ENCODE peak calls at places on chromosomes 11 and 22, in seven cellular contexts. U is M059J; H is left lung; Q is stimulated activated CD4-positive, alpha-beta T cell treated with anti-CD3 and anti-CD28 coated beads, Interleukin-2, amount 100 ng/mL, for 24 hours; E is anterior cingulate cortex; B is GM12865; I is left cardiac atrium. O is an unnamed sample.

GRCh38 chr11:74620537-74620936 is 28.2 kb downstream of the POLD3 start:
- DNase-seq in U (no peak), H (no peak), Q (no peak), E (no peak), B (no peak), I (no peak), O (no peak)

GRCh38 chr11:13009476-13009920 is 382 bp downstream of the RASSF10 start:
- DNase-seq in U (no peak), H (peak), Q (no peak), E (no peak), B (no peak), I (peak), O (no peak)

GRCh38 chr11:11731311-11732083 is 109.7 kb upstream of the GALNT18 start:
- DNase-seq in U (peak), H (no peak), Q (no peak), E (peak), B (no peak), I (peak), O (no peak)

GRCh38 chr11:35682230-35683195 is 19.9 kb downstream of the TRIM44 start:
- DNase-seq in U (no peak), H (no peak), Q (no peak), E (no peak), B (no peak), I (no peak), O (no peak)

GRCh38 chr11:117861151-117862018 is 15.1 kb downstream of the FXYD6 start:
- DNase-seq in U (peak), H (no peak), Q (no peak), E (no peak), B (no peak), I (peak), O (no peak)

GRCh38 chr11:3823303-3823702 is 14.9 kb downstream of the PGAP2 start:
- DNase-seq in U (peak), H (no peak), Q (no peak), E (no peak), B (no peak), I (no peak), O (no peak)

GRCh38 chr11:132300283-132300682 is 929.9 kb downstream of the NTM start:
- DNase-seq in U (no peak), H (no peak), Q (no peak), E (no peak), B (peak), I (no peak), O (no peak)

GRCh38 chr22:44194569-44194968 is 13.8 kb downstream of the PARVG start:
- DNase-seq in U (no peak), H (no peak), Q (no peak), E (no peak), B (no peak), I (no peak), O (no peak)

GRCh38 chr11:134277176-134278001 is 1.2 kb downstream of the GLB1L3 start:
- DNase-seq in U (no peak), H (no peak), Q (no peak), E (no peak), B (no peak), I (no peak), O (no peak)

GRCh38 chr22:19051381-19051780 is 70.8 kb downstream of the DGCR2 start:
- DNase-seq in U (no peak), H (no peak), Q (no peak), E (no peak), B (no peak), I (peak), O (no peak)

GRCh38 chr11:108235192-108235591 is 12.3 kb downstream of the ATM start:
- DNase-seq in U (peak), H (no peak), Q (no peak), E (no peak), B (no peak), I (no peak), O (no peak)

GRCh38 chr22:38927033-38927789 is 30.2 kb upstream of the APOBEC3A start:
- DNase-seq in U (peak), H (peak), Q (peak), E (peak), B (peak), I (peak), O (peak)

GRCh38 chr11:353315-353857 is 15.9 kb upstream of the B4GALNT4 start:
- DNase-seq in U (peak), H (no peak), Q (no peak), E (peak), B (no peak), I (peak), O (no peak)

GRCh38 chr11:64409707-64410395 is 50.9 kb downstream of the RPS6KA4 start:
- DNase-seq in U (no peak), H (no peak), Q (no peak), E (no peak), B (no peak), I (no peak), O (peak)

GRCh38 chr22:45932066-45932465 is 44.9 kb downstream of the WNT7B start:
- DNase-seq in U (peak), H (no peak), Q (no peak), E (no peak), B (no peak), I (no peak), O (no peak)

GRCh38 chr11:79087238-79087956 is 353.4 kb downstream of the TENM4 start:
- DNase-seq in U (peak), H (no peak), Q (no peak), E (no peak), B (no peak), I (no peak), O (peak)

GRCh38 chr11:101759771-101760450 is 154.9 kb upstream of the CEP126 start:
- DNase-seq in U (peak), H (no peak), Q (no peak), E (no peak), B (no peak), I (no peak), O (no peak)

GRCh38 chr11:72840780-72841179 is 26.6 kb downstream of the ATG16L2 start:
- DNase-seq in U (peak), H (no peak), Q (no peak), E (no peak), B (no peak), I (no peak), O (no peak)

GRCh38 chr11:59145534-59145933 is 2.9 kb downstream of the FAM111A start:
- DNase-seq in U (peak), H (no peak), Q (no peak), E (no peak), B (no peak), I (no peak), O (no peak)

GRCh38 chr11:134224710-134225662 is 515 bp downstream of the VPS26B start:
- DNase-seq in U (peak), H (peak), Q (peak), E (peak), B (peak), I (peak), O (peak)

GRCh38 chr11:112377946-112378345 is 117.3 kb upstream of the PLET1 start:
- DNase-seq in U (no peak), H (no peak), Q (no peak), E (no peak), B (no peak), I (no peak), O (no peak)

GRCh38 chr11:113181094-113181493 is 133.3 kb upstream of the TTC12 start:
- DNase-seq in U (no peak), H (no peak), Q (no peak), E (no peak), B (no peak), I (no peak), O (no peak)

GRCh38 chr11:66728760-66729385 is at the start of gene SPTBN2:
- DNase-seq in U (no peak), H (no peak), Q (no peak), E (peak), B (no peak), I (no peak), O (no peak)

GRCh38 chr11:44648109-44648508 is 78.7 kb upstream of the TSPAN18 start:
- DNase-seq in U (no peak), H (no peak), Q (no peak), E (no peak), B (no peak), I (no peak), O (no peak)

GRCh38 chr11:117830674-117831351 is 6.3 kb upstream of the FXYD2 start:
- DNase-seq in U (no peak), H (no peak), Q (peak), E (no peak), B (peak), I (peak), O (no peak)

GRCh38 chr11:112509300-112509699 is 248.6 kb upstream of the PLET1 start:
- DNase-seq in U (no peak), H (no peak), Q (no peak), E (no peak), B (no peak), I (no peak), O (no peak)

GRCh38 chr11:102577182-102577581 is 46.6 kb upstream of the MMP7 start:
- DNase-seq in U (peak), H (no peak), Q (no peak), E (no peak), B (peak), I (no peak), O (no peak)

GRCh38 chr11:47325271-47326041 is 27.0 kb downstream of the MYBPC3 start:
- DNase-seq in U (no peak), H (no peak), Q (no peak), E (no peak), B (no peak), I (no peak), O (no peak)

GRCh38 chr11:68867067-68867466 is 25.4 kb upstream of the CPT1A start:
- DNase-seq in U (no peak), H (no peak), Q (no peak), E (no peak), B (no peak), I (no peak), O (no peak)

GRCh38 chr11:29184939-29185890 is 831.6 kb downstream of the KCNA4 start:
- DNase-seq in U (peak), H (no peak), Q (no peak), E (no peak), B (no peak), I (no peak), O (no peak)

GRCh38 chr11:129855086-129855485 is 39.4 kb downstream of the TMEM45B start:
- DNase-seq in U (peak), H (no peak), Q (no peak), E (no peak), B (no peak), I (no peak), O (no peak)

GRCh38 chr22:20021196-20022181 is 579 bp downstream of the TANGO2 start:
- DNase-seq in U (peak), H (peak), Q (peak), E (peak), B (no peak), I (peak), O (no peak)

GRCh38 chr22:46934746-46935491 is 172.5 kb downstream of the TBC1D22A start:
- DNase-seq in U (peak), H (no peak), Q (peak), E (no peak), B (peak), I (no peak), O (no peak)

GRCh38 chr11:103806130-103806900 is 230.1 kb upstream of the DDI1 start:
- DNase-seq in U (peak), H (no peak), Q (no peak), E (no peak), B (peak), I (no peak), O (no peak)

GRCh38 chr11:78535920-78536319 is 38.7 kb downstream of the NARS2 start:
- DNase-seq in U (no peak), H (no peak), Q (no peak), E (no peak), B (no peak), I (no peak), O (no peak)

GRCh38 chr22:45225732-45226560 is 14.7 kb downstream of the KIAA0930 start:
- DNase-seq in U (no peak), H (peak), Q (no peak), E (peak), B (no peak), I (peak), O (no peak)

GRCh38 chr11:116422556-116422955 is 350.2 kb downstream of the BUD13 start:
- DNase-seq in U (no peak), H (no peak), Q (no peak), E (no peak), B (no peak), I (no peak), O (no peak)

GRCh38 chr11:125445731-125446130 is 50.3 kb downstream of the FEZ1 start:
- DNase-seq in U (no peak), H (no peak), Q (no peak), E (no peak), B (no peak), I (no peak), O (no peak)

GRCh38 chr11:96091476-96091875 is 167.6 kb upstream of the MTMR2 start:
- DNase-seq in U (peak), H (no peak), Q (no peak), E (no peak), B (peak), I (no peak), O (no peak)